ENCODE peak calls at places on chromosome 22, in five cellular contexts. Y is psoas muscle, Z is cardiac muscle cell, N is body of pancreas, W is HL-60. M is an unnamed sample.

GRCh38 chr22:17581631-17582030 is 18.3 kb downstream of the SLC25A18 start:
- DNase-seq in Z (no peak), Y (no peak), W (no peak), N (no peak), M (no peak)

GRCh38 chr22:28034760-28035401 is 115.8 kb upstream of the PITPNB start:
- DNase-seq in Z (peak), Y (peak), N (peak), W (no peak), M (peak)

GRCh38 chr22:22999473-22999872 is 70.8 kb upstream of the GNAZ start:
- DNase-seq in Z (no peak), Y (no peak), W (no peak), N (no peak), M (no peak)

GRCh38 chr22:17133137-17133536 is 12.0 kb upstream of the TMEM121B start:
- DNase-seq in W (no peak), N (no peak), Y (no peak), Z (no peak), M (no peak)

GRCh38 chr22:30602049-30602448 is 4.9 kb upstream of the TCN2 start:
- DNase-seq in N (no peak), Y (no peak), W (no peak), Z (peak), M (no peak)

GRCh38 chr22:18035740-18036139 is 11.4 kb upstream of the MICAL3 start:
- DNase-seq in W (no peak), Y (peak), Z (peak), N (peak), M (no peak)

GRCh38 chr22:29816128-29816527 is 21.9 kb downstream of the ASCC2 start:
- DNase-seq in W (no peak), Y (peak), Z (peak), N (no peak), M (no peak)

GRCh38 chr22:20783844-20784723 is 10.2 kb downstream of the SERPIND1 start:
- DNase-seq in N (peak), Y (no peak), Z (peak), W (peak), M (peak)

GRCh38 chr22:19885841-19886592 is 31.3 kb upstream of the GNB1L start:
- DNase-seq in N (no peak), W (no peak), Y (no peak), Z (no peak), M (no peak)

GRCh38 chr22:31241936-31242335 is 29.8 kb downstream of the LIMK2 start:
- DNase-seq in Y (no peak), Z (peak), W (no peak), N (no peak), M (no peak)

GRCh38 chr22:31099841-31100761 is 7.3 kb downstream of the SELENOM start:
- DNase-seq in N (no peak), W (no peak), Z (no peak), Y (no peak), M (no peak)

GRCh38 chr22:39155421-39155820 is 2.9 kb upstream of the CBX7 start:
- DNase-seq in W (no peak), Z (no peak), Y (no peak), N (no peak), M (no peak)

GRCh38 chr22:43136255-43136654 is 6.9 kb downstream of the MCAT start:
- DNase-seq in W (no peak), Y (no peak), N (no peak), Z (peak), M (no peak)

GRCh38 chr22:31926969-31927368 is 17.4 kb upstream of the YWHAH start:
- DNase-seq in Y (no peak), W (no peak), N (no peak), Z (no peak), M (no peak)

GRCh38 chr22:39475902-39476301 is 19.1 kb downstream of the MGAT3 start:
- DNase-seq in Z (no peak), W (no peak), Y (peak), N (no peak), M (no peak)

GRCh38 chr22:24240381-24240780 is 4.5 kb downstream of the GGT5 start:
- DNase-seq in W (no peak), Y (no peak), N (no peak), Z (peak), M (no peak)
- H3K27ac ChIP-seq in W (no peak), Y (no peak), N (no peak), Z (no peak), M (no peak)

GRCh38 chr22:49447837-49448236 is 379.8 kb downstream of the BRD1 start:
- DNase-seq in Z (no peak), W (no peak), Y (no peak), N (no peak), M (no peak)

GRCh38 chr22:49448546-49448945 is 379.1 kb downstream of the BRD1 start:
- DNase-seq in N (no peak), Y (no peak), Z (no peak), W (no peak), M (no peak)

GRCh38 chr22:49449811-49450386 is 377.8 kb downstream of the BRD1 start:
- DNase-seq in N (no peak), Y (no peak), Z (no peak), W (no peak), M (no peak)

GRCh38 chr22:49450521-49450920 is 377.2 kb downstream of the BRD1 start:
- DNase-seq in N (no peak), Y (no peak), W (no peak), Z (no peak), M (no peak)

DNA sequence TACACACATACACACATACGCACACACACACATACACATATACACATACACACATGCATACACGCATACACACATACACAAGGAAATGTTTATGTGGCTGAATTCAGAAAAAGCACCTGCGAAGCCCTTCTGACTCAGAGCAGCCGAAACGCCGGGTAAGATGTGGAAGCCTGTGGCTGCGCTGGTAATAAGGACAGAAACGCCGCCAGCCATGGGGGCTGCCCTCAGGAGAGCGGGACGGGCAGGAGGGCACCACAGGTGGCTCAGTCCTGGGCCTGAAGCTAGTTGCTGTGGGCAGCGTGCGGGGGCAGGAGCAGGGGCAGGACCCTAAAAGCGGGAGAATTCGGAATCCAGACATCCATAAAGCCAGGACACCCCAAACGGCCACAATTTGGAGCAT is 378.3 kb downstream of the BRD1 start:
- DNase-seq in N (no peak), W (no peak), Z (no peak), Y (no peak), M (no peak)
- H3K27ac ChIP-seq in N (no peak), W (no peak), Z (no peak), Y (no peak), M (no peak)

GRCh38 chr22:41943661-41944209 is 3.2 kb downstream of the CENPM start:
- DNase-seq in W (no peak), Z (no peak), Y (no peak), N (no peak), M (no peak)

GRCh38 chr22:41939981-41940852 is 6.7 kb downstream of the CENPM start:
- DNase-seq in Y (no peak), W (no peak), Z (no peak), N (peak), M (peak)

GRCh38 chr22:41946360-41947180 is at the start of gene CENPM:
- DNase-seq in Z (peak), W (peak), N (peak), Y (peak), M (peak)

GRCh38 chr22:41936894-41937169 is 10.1 kb downstream of the CENPM start:
- DNase-seq in Z (no peak), Y (no peak), N (no peak), W (no peak), M (no peak)

DNA sequence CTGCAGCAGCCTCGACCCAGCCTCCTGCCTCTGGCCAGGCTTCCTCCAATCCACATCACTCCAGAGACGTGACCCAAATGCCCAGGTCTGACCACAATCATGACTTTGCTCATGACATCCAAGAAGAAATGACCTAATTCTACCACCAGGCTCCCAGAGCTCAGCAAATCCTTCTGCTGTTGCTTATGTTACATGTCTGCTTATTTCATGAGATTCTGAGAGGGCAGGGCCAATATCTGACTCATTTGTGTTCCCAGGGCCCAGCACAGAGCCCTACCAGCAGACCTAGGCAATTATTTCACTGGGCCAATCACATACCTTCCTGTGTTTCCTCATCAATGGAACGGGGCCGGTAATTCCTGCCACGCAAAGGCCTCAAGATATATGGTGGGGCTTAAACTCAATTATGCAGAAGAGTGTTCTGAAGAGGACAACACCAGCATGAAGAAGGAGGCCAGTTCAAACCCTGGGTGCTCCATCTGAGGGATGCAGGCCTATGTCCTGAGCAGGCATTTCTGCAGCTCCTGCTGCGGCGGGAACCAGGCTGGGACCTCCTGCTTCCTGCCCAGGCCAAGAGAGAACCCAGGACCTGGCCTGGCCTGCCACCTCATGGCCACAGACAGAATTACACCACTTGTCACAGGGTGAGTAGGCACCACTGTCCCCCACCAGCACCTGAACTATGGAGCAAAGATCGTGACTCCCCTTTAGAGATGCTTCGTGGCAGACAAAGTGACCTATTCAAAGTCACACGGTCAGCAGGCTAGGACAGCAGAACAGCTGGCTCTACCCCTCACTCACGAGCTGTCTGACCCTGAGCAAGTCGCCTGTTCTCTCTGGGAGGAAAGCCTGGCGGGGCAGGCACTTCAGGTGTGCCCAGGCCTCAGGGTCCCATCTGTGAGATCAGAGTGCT is 5.8 kb downstream of the CENPM start:
- DNase-seq in Y (peak), W (peak), N (peak), Z (peak), M (peak)
- H3K27ac ChIP-seq in Y (peak), W (no peak), N (no peak), Z (no peak), M (peak)

GRCh38 chr22:37566329-37566837 is 6.1 kb downstream of the CDC42EP1 start:
- DNase-seq in W (no peak), N (peak), Z (no peak), Y (peak), M (no peak)
- H3K27ac ChIP-seq in W (no peak), N (peak), Z (no peak), Y (no peak), M (peak)

GRCh38 chr22:41528132-41528766 is 16.0 kb downstream of the POLR3H start:
- DNase-seq in W (no peak), N (no peak), Y (no peak), Z (no peak), M (no peak)
- H3K27ac ChIP-seq in W (no peak), N (no peak), Y (peak), Z (peak), M (no peak)

DNA sequence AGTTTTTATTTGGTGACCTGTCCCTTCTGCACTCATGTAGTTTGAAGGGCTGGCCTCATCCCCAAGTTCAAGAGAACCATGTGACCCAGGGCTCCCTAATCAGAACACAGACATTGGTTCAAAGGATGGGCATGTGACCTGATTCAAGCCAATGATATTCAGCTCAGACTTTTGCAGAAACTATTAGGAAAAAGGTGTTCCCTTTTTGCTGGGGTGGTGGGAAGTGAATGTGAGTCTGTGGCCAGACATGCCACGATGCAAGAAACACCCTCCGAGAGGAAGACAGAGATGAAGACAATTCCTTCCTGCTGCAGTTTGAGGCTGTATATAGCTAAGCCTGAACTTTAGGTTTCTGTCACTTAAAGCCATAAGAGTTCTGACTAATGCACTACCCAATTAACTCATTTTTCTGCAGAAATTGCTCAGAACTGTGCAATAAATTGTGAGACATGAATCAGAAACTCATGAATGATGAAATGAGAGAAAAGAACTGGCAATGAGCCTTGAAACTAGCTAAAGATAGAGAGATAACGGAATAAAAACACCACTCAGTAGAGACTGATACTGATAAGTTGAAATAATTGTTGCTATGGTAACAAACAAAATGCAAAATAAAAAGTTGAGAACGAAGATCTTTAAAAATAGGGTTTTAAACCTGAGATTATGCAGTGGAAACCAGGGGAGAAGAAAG is 9.2 kb upstream of the MAPK1 start:
- DNase-seq in Z (peak), Y (no peak), W (no peak), N (no peak), M (no peak)
- H3K27ac ChIP-seq in Z (no peak), Y (no peak), W (peak), N (no peak), M (no peak)

GRCh38 chr22:41308544-41308947 is 7.2 kb downstream of the ZC3H7B start:
- DNase-seq in N (no peak), Y (peak), Z (peak), W (no peak), M (no peak)

GRCh38 chr22:41310336-41310735 is 9.0 kb downstream of the ZC3H7B start:
- DNase-seq in Z (no peak), Y (no peak), W (no peak), N (no peak), M (no peak)

GRCh38 chr22:41305646-41306045 is 4.3 kb downstream of the ZC3H7B start:
- DNase-seq in W (no peak), Z (peak), N (no peak), Y (peak), M (no peak)

GRCh38 chr22:41311487-41311886 is 10.2 kb downstream of the ZC3H7B start:
- DNase-seq in W (no peak), N (no peak), Z (no peak), Y (no peak), M (no peak)

GRCh38 chr22:41308054-41308453 is 6.7 kb downstream of the ZC3H7B start:
- DNase-seq in Y (peak), N (no peak), Z (peak), W (no peak), M (no peak)
- H3K27ac ChIP-seq in Y (peak), N (no peak), Z (peak), W (no peak), M (no peak)

DNA sequence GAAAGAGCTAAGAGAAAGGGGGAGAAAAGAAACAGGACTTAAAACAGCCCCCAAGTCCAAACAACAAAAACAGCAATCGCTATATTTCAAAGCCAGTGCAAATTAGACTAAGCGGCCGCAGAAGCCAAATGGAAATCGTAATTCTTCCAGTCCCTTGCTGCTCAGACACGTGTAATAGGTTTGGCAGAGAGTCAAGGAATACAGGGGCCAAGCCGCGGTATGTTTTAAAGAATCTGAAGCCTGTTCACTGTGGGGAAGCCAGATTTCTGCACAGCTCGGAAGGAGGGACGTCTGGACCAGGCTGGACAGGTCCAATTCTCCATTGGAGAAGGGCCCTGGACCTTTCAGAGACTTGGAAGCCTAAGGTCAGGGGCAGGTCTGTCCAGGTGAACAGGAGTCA is 265.7 kb upstream of the ISX start:
- DNase-seq in W (no peak), Z (no peak), Y (no peak), N (peak), M (peak)
- H3K27ac ChIP-seq in W (no peak), Z (no peak), Y (no peak), N (no peak), M (no peak)

GRCh38 chr22:37240941-37241320 is 3.1 kb downstream of the RAC2 start:
- DNase-seq in W (no peak), N (no peak), Y (peak), Z (no peak), M (no peak)

GRCh38 chr22:37244114-37244921 is at the start of gene RAC2:
- DNase-seq in N (peak), Y (peak), Z (peak), W (peak), M (no peak)

GRCh38 chr22:37243402-37244113 is 511 bp downstream of the RAC2 start:
- DNase-seq in Y (no peak), Z (no peak), N (no peak), W (no peak), M (no peak)

GRCh38 chr22:37241351-37242142 is 2.5 kb downstream of the RAC2 start:
- DNase-seq in N (no peak), Z (no peak), Y (peak), W (no peak), M (no peak)

DNA sequence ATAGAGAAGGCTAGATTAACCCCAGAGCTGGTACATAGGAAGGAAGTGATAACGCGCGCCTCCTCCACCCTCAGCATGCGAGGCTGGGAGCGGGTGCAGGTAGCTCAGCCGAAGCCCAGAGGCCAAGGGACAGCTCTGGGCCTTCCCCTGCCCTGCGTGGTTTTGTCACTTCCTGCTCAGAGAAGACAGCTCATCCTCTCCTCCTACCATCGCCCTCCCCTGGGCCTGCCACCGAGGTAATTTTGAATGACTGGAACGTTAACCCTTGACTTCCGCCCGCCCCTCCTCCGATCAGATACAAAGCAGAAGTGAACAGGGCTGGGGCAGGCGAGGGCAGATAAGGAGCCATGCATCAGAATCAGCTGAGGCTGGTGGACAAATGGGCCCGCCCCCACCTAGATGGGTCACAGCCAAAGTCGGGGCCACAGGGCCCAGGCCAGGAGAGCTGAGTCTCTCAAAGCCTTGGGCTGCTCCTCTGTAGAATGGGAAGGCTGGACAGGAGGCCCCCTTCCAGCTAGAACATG is 1.6 kb downstream of the RAC2 start:
- DNase-seq in Y (peak), W (peak), Z (peak), N (peak), M (no peak)
- H3K27ac ChIP-seq in Y (no peak), W (peak), Z (no peak), N (no peak), M (no peak)